ENCODE peak calls at places on chromosomes 2 and 18, in ten cellular contexts. C is H9; U is activated CD8-positive, alpha-beta memory T cell treated with anti-CD3 and anti-CD28 coated beads, Interleukin-2, amount 50 U/mL, for 48 hours; Q is progenitor cell of endocrine pancreas; D is activated T-helper 1 cell treated with anti-CD3 and anti-CD28 coated beads, Interleukin-2, amount 50 U/mL, for 16 hours; F is AG09309; P is BE2C; L is activated CD4-positive, alpha-beta T cell treated with anti-CD3 and anti-CD28 coated beads for 1 hour; X is posterior cingulate gyrus; E is uterus. M is an unnamed sample.

GRCh38 chr2:46534589-46534988 is 55.2 kb downstream of the TMEM247 start:
- DNase-seq in C (no peak), U (no peak), Q (no peak), D (no peak), F (no peak), P (no peak), L (no peak), X (no peak), E (no peak), M (peak)

GRCh38 chr2:589551-589950 is 87.7 kb downstream of the TMEM18 start:
- DNase-seq in C (no peak), U (no peak), Q (no peak), D (no peak), F (no peak), P (no peak), L (no peak), X (no peak), E (no peak), M (no peak)

GRCh38 chr2:132542953-132543569 is 126.5 kb downstream of the GPR39 start:
- DNase-seq in C (no peak), U (no peak), Q (no peak), D (no peak), F (no peak), P (no peak), L (no peak), X (no peak), E (no peak), M (no peak)

GRCh38 chr2:157488877-157489276 is 45.0 kb upstream of the CYTIP start:
- DNase-seq in C (no peak), U (no peak), Q (no peak), D (no peak), F (no peak), P (no peak), L (no peak), X (no peak), E (no peak), M (no peak)

GRCh38 chr2:201436141-201436540 is 15.1 kb downstream of the TRAK2 start:
- DNase-seq in C (no peak), U (no peak), Q (no peak), D (no peak), F (no peak), P (no peak), L (no peak), X (no peak), E (no peak), M (no peak)

GRCh38 chr18:54765636-54766035 is 62.6 kb upstream of the RAB27B start:
- DNase-seq in C (no peak), U (no peak), Q (no peak), D (no peak), F (no peak), P (no peak), L (no peak), X (no peak), E (no peak), M (no peak)

GRCh38 chr2:48120112-48120511 is 213.8 kb upstream of the FBXO11 start:
- DNase-seq in C (no peak), U (no peak), Q (no peak), D (no peak), F (no peak), P (no peak), L (no peak), X (no peak), E (no peak), M (no peak)

GRCh38 chr2:206113148-206113547 is 27.2 kb upstream of the INO80D start:
- DNase-seq in C (no peak), U (no peak), Q (no peak), D (no peak), F (no peak), P (no peak), L (no peak), X (no peak), E (no peak), M (no peak)

GRCh38 chr2:42055573-42056514 is 8.0 kb downstream of the PKDCC start:
- DNase-seq in C (no peak), U (no peak), Q (peak), D (no peak), F (no peak), P (no peak), L (no peak), X (no peak), E (peak), M (no peak)

GRCh38 chr2:162245737-162246136 is 2.5 kb upstream of the FAP start:
- DNase-seq in C (no peak), U (no peak), Q (no peak), D (no peak), F (no peak), P (no peak), L (no peak), X (no peak), E (no peak), M (no peak)

GRCh38 chr18:74957588-74958224 is 251.2 kb downstream of the PTGR3 start:
- DNase-seq in C (no peak), U (no peak), Q (no peak), D (no peak), F (no peak), P (no peak), L (no peak), X (no peak), E (no peak), M (no peak)

GRCh38 chr2:101252408-101253012 is at the start of gene CNOT11:
- DNase-seq in C (peak), U (peak), Q (peak), D (peak), F (peak), P (peak), L (peak), X (peak), E (peak), M (peak)